ENCODE peak calls at places on chromosomes 3 and 15, in seven cellular contexts. O is tibial artery, M is Caco-2, B is upper lobe of right lung, C is nephron progenitor cell, A is A549, D is neural progenitor cell. X is an unnamed sample.

GRCh38 chr3:111989061-111989678 is 9.6 kb upstream of the TAGLN3 start:
- DNase-seq in O (no peak), C (no peak), D (peak), M (no peak), B (no peak), A (peak), X (no peak)

GRCh38 chr3:38205472-38205805 is 40.1 kb downstream of the OXSR1 start:
- DNase-seq in B (no peak), A (no peak), C (no peak), M (no peak), O (no peak), D (no peak), X (no peak)

GRCh38 chr3:22315925-22316324 is 564.9 kb upstream of the ZNF385D start:
- DNase-seq in B (no peak), M (no peak), C (no peak), O (no peak), A (no peak), D (no peak), X (no peak)

GRCh38 chr3:56612146-56612545 is 55.2 kb downstream of the CCDC66 start:
- DNase-seq in C (no peak), D (no peak), O (no peak), B (no peak), M (no peak), A (no peak), X (no peak)

GRCh38 chr15:99928429-99928981 is 195.3 kb upstream of the LYSMD4 start:
- DNase-seq in M (peak), D (peak), A (peak), B (peak), C (peak), O (peak), X (peak)

GRCh38 chr3:82939491-82940097 is 1178.1 kb upstream of the GBE1 start:
- DNase-seq in C (no peak), D (no peak), O (no peak), B (peak), M (no peak), A (no peak), X (no peak)

GRCh38 chr3:175288616-175289015 is 429.5 kb downstream of the NAALADL2 start:
- DNase-seq in M (no peak), A (no peak), C (no peak), D (no peak), O (no peak), B (no peak), X (no peak)

GRCh38 chr3:189368384-189368783 is 196.6 kb downstream of the TPRG1 start:
- DNase-seq in A (no peak), O (no peak), D (no peak), C (no peak), B (no peak), M (no peak), X (no peak)

GRCh38 chr15:51024735-51025453 is 69.8 kb downstream of the TNFAIP8L3 start:
- DNase-seq in A (no peak), O (no peak), C (no peak), M (no peak), B (no peak), D (no peak), X (no peak)

GRCh38 chr3:18207232-18207631 is 217.9 kb downstream of the SATB1 start:
- DNase-seq in M (no peak), C (no peak), A (no peak), D (no peak), B (no peak), O (no peak), X (no peak)

GRCh38 chr3:1272541-1273265 is 179.9 kb downstream of the CNTN6 start:
- DNase-seq in B (no peak), A (no peak), C (no peak), O (no peak), M (no peak), D (no peak), X (no peak)

GRCh38 chr3:71702131-71703024 is 22.8 kb downstream of the EIF4E3 start:
- DNase-seq in O (no peak), M (no peak), B (no peak), C (no peak), A (no peak), D (no peak), X (no peak)

GRCh38 chr3:171049831-171050444 is 23.4 kb upstream of the SLC2A2 start:
- DNase-seq in D (peak), C (peak), M (peak), A (peak), O (peak), B (peak), X (peak)

GRCh38 chr3:192913540-192913939 is 4.1 kb downstream of the MB21D2 start:
- DNase-seq in D (no peak), A (no peak), B (no peak), O (no peak), C (no peak), M (no peak), X (no peak)
- TF ChIP-seq CTCF in D (no peak), A (no peak), B (no peak), O (no peak), C (no peak), M (no peak), X (no peak)

GRCh38 chr15:58147151-58147550 is 9.0 kb downstream of the AQP9 start:
- DNase-seq in B (no peak), O (no peak), C (peak), A (no peak), M (no peak), D (no peak), X (no peak)
- TF ChIP-seq CTCF in B (no peak), O (no peak), C (no peak), A (no peak), M (no peak), D (no peak), X (no peak)

DNA sequence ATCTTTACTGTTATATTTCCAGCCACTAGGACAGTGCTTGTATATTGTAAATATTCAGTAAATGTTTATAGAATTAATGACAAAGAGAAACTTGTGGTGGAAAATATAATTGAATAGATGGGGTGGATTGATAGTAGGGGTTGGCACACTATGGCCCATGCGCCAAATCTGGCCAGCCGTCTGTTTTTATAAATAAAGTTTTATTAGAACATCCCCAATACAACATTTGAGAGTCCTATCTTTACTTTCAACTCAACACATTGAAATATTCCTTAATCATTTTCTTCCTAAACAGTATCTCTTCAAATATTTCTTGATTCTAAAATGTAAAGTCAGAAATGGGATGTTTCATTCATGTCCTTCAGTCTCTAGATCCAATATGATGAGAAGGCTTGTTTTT is 45.1 kb downstream of the VPS8 start:
- DNase-seq in O (no peak), D (no peak), C (no peak), B (no peak), A (no peak), M (no peak), X (no peak)
- TF ChIP-seq CTCF in O (no peak), D (no peak), C (no peak), B (no peak), A (no peak), M (no peak), X (no peak)

GRCh38 chr15:27683126-27683525 is 416.0 kb downstream of the OCA2 start:
- DNase-seq in D (no peak), O (no peak), M (no peak), C (no peak), B (no peak), A (no peak), X (no peak)

GRCh38 chr15:27677951-27678350 is 421.2 kb downstream of the OCA2 start:
- DNase-seq in C (no peak), D (no peak), M (no peak), A (no peak), B (no peak), O (no peak), X (no peak)

GRCh38 chr15:27679621-27680521 is 419.2 kb downstream of the OCA2 start:
- DNase-seq in A (no peak), D (peak), B (no peak), M (no peak), O (no peak), C (peak), X (peak)

GRCh38 chr15:27679203-27679602 is 419.9 kb downstream of the OCA2 start:
- DNase-seq in A (no peak), M (no peak), C (no peak), D (peak), O (no peak), B (no peak), X (no peak)

DNA sequence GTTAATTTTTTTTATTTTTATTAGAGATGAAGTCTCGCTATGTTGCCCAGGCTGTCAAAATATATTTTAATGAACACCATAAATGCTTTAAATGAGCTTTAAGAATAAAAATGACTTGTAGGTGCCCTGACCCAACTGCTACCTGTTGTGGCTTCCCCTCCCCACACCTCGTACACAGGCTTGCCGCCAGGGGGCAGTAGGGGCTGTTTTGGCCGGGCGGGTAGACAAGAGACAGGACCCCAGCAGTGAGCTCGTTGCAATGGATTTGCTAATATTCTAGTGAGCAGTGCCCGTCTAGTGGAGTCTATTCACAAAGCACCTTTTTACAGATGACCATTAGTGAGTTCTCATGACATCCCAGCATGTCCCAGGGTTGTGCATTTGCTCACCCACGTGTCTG is 418.1 kb downstream of the OCA2 start:
- DNase-seq in A (peak), D (no peak), C (no peak), O (no peak), M (no peak), B (no peak), X (no peak)
- TF ChIP-seq CTCF in A (no peak), D (no peak), C (no peak), O (no peak), M (peak), B (no peak), X (no peak)

DNA sequence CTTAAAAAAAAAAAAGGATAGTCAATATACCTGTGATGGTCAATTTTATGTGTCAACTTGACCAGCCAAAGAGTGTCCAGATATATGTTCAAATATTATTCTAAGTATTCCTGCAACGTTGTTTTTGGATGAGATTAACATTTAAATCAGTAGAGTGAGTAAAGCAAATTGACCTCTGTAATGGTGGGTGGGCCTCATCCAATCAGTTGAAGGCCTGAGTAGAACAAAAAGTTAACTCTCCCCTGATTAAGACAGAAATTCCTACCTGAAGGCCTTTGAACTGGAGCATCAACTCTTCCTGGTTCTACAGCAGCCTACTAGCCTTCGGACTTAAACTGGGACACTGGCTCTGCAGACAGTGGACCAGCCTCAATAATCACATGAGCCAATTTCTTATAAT is 154.1 kb downstream of the FGF12 start:
- DNase-seq in D (no peak), C (no peak), M (no peak), B (no peak), A (no peak), O (no peak), X (no peak)
- TF ChIP-seq CTCF in D (no peak), C (no peak), M (no peak), B (no peak), A (no peak), O (no peak), X (no peak)

GRCh38 chr3:177855021-177855420 is 657.7 kb upstream of the TBL1XR1 start:
- DNase-seq in M (no peak), D (no peak), O (no peak), C (no peak), B (no peak), A (no peak), X (no peak)
- TF ChIP-seq CTCF in M (no peak), D (no peak), O (no peak), C (no peak), B (no peak), A (no peak), X (no peak)

DNA sequence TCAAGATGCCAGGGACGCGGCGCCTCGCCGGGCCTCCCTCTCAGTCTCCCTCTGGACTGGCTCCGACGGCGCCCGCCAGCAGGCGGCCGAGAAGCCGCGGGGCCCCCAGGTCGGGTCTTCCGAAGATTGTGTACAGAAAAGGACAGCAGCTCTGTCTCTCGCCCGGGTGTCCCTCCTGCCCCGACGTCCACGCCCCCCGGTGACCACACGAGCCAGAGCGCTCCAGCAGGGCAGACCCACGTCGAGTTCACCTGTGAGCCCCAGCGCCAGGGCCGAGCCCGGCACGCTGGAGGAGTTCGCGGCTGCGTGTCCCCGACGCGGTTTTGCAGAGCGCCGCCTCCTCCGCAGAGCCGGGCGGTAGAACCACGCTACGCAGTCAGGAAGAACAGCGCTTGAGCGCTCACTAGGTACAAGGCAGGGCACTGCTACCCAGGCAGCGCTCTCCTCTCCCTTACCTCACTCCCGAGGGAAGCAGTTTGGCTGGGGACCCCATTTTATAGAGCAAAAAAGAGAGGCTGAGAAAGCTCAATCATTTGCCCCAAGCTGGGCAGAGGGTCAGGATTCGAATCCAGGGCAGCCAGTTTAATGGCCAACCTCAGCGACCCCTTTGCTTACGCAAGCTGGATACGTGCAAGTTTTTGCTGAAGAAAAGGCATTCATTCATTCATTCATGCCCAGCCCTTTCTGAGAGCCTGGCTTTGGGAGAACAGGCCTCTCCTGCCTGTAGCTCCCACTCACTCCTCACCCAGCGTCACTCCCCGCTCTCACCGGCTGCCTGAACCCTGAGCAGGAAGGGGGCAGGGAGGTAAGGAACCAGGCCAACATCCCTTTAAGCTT is 3.0 kb upstream of the TLE3 start:
- DNase-seq in M (peak), O (peak), A (peak), D (peak), B (peak), C (peak), X (peak)
- TF ChIP-seq CTCF in M (peak), O (peak), A (peak), D (peak), B (peak), C (peak), X (peak)

GRCh38 chr3:187739125-187739560 is 6.1 kb downstream of the BCL6 start:
- DNase-seq in D (no peak), C (peak), B (no peak), A (no peak), O (no peak), M (no peak), X (no peak)

GRCh38 chr3:187738400-187739124 is 6.7 kb downstream of the BCL6 start:
- DNase-seq in C (peak), D (peak), M (peak), B (peak), O (peak), A (peak), X (peak)

GRCh38 chr3:187738089-187738399 is 7.2 kb downstream of the BCL6 start:
- DNase-seq in D (no peak), M (no peak), O (no peak), C (no peak), B (no peak), A (no peak), X (no peak)

GRCh38 chr3:187736418-187736871 is 8.8 kb downstream of the BCL6 start:
- DNase-seq in M (no peak), O (no peak), C (no peak), A (peak), D (no peak), B (no peak), X (no peak)

DNA sequence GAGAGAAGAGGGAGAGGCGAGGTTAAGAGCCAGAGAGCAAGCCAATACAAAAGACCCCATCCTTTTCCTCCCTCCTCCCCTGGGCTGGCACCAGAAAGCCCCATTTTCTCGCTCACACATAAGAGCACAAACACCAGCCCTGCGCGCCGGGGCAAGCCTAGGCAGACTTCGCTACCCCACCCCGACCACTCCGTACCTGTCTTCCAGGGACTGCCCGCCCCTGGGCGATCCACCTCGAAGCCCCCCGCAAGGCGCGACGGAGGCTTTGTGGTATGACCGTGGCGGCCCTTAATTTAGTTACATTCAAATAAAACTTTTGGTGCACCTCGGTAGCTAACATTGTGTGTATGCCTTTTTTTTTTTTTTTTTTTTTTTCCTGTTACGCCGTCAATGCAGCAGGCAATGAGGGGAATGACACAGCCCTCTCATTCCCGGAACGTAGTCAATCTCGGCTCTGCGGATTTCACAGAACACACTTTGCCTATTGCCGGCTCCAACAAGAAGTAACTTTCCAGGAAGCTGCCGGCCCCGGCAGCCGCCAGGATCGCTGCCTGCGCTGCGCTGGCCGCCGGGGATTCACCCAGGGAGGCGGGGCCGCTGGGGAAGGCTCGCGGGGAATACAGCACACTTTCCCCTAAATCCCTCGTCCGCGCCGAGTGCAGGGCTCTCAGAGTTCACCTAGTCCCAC is 7.7 kb downstream of the BCL6 start:
- DNase-seq in C (peak), D (peak), B (peak), A (peak), M (no peak), O (peak), X (peak)
- TF ChIP-seq CTCF in C (no peak), D (peak), B (no peak), A (no peak), M (no peak), O (no peak), X (no peak)

GRCh38 chr3:173429527-173429926 is 32.0 kb downstream of the NLGN1 start:
- DNase-seq in M (no peak), A (no peak), B (no peak), D (no peak), O (no peak), C (no peak), X (no peak)
- TF ChIP-seq CTCF in M (no peak), A (no peak), B (no peak), D (no peak), O (no peak), C (no peak), X (no peak)

GRCh38 chr15:56286213-56286612 is 42.5 kb upstream of the RFX7 start:
- DNase-seq in B (no peak), D (peak), A (peak), M (no peak), O (no peak), C (no peak), X (no peak)
- TF ChIP-seq CTCF in B (no peak), D (peak), A (peak), M (peak), O (no peak), C (no peak), X (peak)

X was measured in neural crest cell.